ENCODE peak calls at places on chromosomes 16 and 17, in nine cellular contexts. W is Panc1, B is IMR-90, K is brain microvascular endothelial cell, C is nephron progenitor cell, L is coronary artery, P is mesothelial cell of epicardium, I is left ventricle myocardium inferior, T is fibroblast of lung. Z is an unnamed sample.

GRCh38 chr17:78144736-78145641 is 1.2 kb upstream of the C17orf99 start:
- DNase-seq in W (no peak), B (no peak), I (no peak), K (no peak), L (peak), T (no peak), C (no peak), P (no peak), Z (no peak)

GRCh38 chr16:53084141-53084541 is 29.4 kb downstream of the CHD9 start:
- DNase-seq in L (no peak), K (no peak), T (no peak), P (no peak), I (no peak), W (no peak), C (no peak), B (no peak), Z (no peak)

GRCh38 chr17:19328441-19329061 is 34.0 kb downstream of the B9D1 start:
- DNase-seq in T (no peak), W (no peak), L (no peak), P (no peak), I (no peak), B (no peak), C (no peak), K (no peak), Z (no peak)

GRCh38 chr17:80032614-80033171 is 3.0 kb downstream of the TBC1D16 start:
- DNase-seq in P (no peak), K (no peak), C (no peak), L (no peak), B (no peak), W (no peak), T (no peak), I (no peak), Z (no peak)

GRCh38 chr17:74369221-74369620 is 1.9 kb downstream of the GPR142 start:
- DNase-seq in K (no peak), T (no peak), W (no peak), P (no peak), L (no peak), B (no peak), I (peak), C (peak), Z (no peak)

GRCh38 chr17:66511125-66511524 is 208.7 kb downstream of the PRKCA start:
- DNase-seq in B (no peak), I (no peak), W (no peak), K (no peak), C (no peak), L (no peak), P (no peak), T (no peak), Z (no peak)

GRCh38 chr17:36127199-36127881 is 23.7 kb downstream of the CCL4 start:
- DNase-seq in L (no peak), P (no peak), I (no peak), B (no peak), T (no peak), K (no peak), W (no peak), C (no peak), Z (no peak)

GRCh38 chr16:75267631-75268264 is 16.3 kb upstream of the BCAR1 start:
- DNase-seq in P (no peak), W (no peak), L (peak), T (peak), I (peak), B (peak), K (no peak), C (no peak), Z (no peak)

GRCh38 chr17:4899341-4900230 is at the start of gene C17orf107:
- DNase-seq in T (peak), K (peak), B (peak), L (peak), I (peak), W (no peak), C (peak), P (peak), Z (no peak)

GRCh38 chr16:8660841-8661301 is 13.5 kb upstream of the ABAT start:
- DNase-seq in W (peak), C (peak), P (peak), B (peak), T (peak), K (peak), L (no peak), I (peak), Z (no peak)

GRCh38 chr16:25897677-25898076 is 205.9 kb downstream of the HS3ST4 start:
- DNase-seq in P (no peak), K (no peak), T (no peak), B (no peak), C (no peak), L (no peak), W (no peak), I (no peak), Z (no peak)

DNA sequence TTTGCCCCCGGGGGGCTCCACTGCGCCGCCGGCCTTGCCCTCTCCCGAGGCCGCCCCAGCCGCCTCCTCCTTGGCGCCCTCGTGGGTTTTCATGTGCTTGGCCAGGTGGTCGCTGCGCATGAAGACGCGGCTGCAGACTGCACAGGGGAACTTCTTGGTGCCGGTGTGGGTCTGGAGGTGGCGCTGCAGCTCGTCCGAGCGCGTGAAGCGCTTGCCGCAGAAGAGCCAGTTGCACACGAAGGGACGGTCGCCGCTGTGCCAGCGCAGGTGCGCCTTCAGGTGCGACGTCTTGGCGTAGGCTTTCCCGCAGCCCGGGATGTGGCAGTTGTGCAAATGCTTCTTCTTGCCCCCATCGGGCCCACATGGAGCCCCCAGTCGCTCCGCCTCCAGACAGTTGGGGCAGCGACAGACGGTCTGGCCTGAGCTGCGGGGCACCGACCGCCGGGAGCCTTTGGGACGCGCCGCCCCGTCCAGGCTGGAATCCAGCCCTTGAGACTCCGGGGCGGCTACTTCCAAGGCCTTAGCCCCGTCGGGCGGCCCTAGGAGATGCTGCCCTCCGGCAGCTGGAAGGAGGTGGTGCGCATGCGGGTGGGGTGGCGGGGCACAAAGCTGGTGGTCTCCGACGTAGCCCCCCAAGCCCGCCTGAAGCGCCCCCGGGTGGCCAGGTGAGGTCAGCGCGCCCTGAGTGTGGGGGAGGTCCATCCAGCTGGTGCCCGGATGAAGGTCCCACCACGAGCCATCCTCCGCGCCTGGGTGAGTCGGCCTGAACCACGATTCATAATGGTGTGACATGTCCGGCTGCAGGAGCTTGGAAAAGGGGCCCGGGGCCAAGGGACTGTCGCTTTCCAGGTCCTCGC is 3.4 kb downstream of the SP6 start:
- DNase-seq in P (no peak), L (no peak), T (no peak), I (no peak), C (peak), B (no peak), W (no peak), K (no peak), Z (no peak)
- TF ChIP-seq CTCF in P (peak), L (no peak), T (peak), I (peak), C (peak), B (peak), W (peak), K (peak), Z (peak)

DNA sequence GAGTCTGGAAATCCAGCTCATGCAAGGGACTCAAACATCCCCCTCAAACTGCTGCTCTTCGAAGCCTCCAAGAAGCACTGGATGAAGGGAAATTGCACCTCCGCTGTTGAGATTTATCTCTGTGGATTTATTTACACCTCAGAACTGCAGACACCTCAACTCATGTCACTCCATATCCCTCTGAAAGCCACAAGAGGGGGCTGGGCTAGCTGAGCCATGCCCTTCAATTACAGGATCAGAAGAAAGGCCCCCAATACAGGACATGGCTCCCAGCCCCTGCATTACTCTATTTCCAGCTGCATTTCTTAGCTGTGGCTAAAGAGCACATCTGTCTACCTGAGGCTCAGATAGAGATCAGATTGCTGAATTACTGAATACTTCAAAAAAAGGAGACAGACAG is 103.1 kb upstream of the DYNLRB2 start:
- DNase-seq in T (no peak), C (peak), P (no peak), I (no peak), B (no peak), L (no peak), W (no peak), K (no peak), Z (no peak)
- TF ChIP-seq CTCF in T (no peak), C (no peak), P (no peak), I (no peak), B (no peak), L (no peak), W (no peak), K (no peak), Z (no peak)

DNA sequence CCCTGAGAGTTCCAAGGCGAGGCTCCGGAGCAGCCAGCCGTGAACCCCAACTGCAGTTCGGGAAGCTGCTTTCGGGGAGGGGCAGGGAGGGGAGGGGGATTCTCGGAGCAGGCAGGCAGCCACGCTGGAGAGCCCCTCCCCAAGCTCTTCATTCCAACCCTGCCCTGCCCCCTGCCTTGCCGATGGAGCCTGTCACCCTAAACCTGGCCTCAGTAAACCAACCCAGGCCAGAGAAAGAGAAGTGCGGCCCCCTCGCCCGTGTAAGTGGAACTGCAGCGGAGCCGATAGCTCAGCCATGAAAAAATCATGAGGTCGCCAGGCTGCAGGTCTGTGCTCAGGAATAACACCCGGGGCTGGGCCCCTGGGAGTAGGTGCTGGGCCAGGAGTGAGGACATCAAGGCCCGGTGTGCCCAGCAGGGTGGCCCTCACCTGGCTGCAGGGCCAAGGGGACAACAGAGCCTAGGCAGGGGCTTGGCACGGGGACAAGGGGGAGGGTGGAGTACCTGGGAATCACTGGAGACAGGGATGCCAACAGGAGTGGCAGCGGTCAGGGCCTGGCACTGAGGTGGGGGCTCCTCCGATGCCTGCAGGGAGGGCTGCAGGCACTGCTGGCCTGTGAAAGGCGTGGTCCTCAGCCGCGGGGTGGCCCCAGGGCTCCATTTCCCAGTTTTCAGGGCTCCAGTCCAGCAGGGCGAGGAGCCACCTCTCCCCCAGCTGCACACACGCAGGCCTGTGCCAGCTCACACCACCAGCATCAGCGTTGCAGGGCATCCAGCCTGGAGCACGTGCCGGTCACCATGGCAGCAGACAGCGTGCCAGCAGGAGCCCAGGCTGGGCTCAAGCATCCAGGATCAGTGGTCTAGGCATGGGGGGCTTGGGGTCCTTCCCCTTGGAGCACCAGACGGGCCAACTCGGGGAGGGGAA is 4.8 kb upstream of the FSCN2 start:
- DNase-seq in L (no peak), W (no peak), K (no peak), P (no peak), I (no peak), C (peak), T (no peak), B (peak), Z (no peak)
- TF ChIP-seq CTCF in L (no peak), W (no peak), K (peak), P (peak), I (no peak), C (peak), T (peak), B (peak), Z (peak)

GRCh38 chr17:42929497-42929844 is 28.9 kb downstream of the G6PC1 start:
- DNase-seq in P (no peak), W (no peak), C (no peak), L (no peak), T (no peak), I (no peak), K (no peak), B (no peak), Z (no peak)
- TF ChIP-seq CTCF in P (no peak), W (peak), C (no peak), L (no peak), T (no peak), I (no peak), K (no peak), B (no peak), Z (no peak)

GRCh38 chr16:12166271-12166670 is 189.7 kb downstream of the SNX29 start:
- DNase-seq in T (no peak), C (no peak), B (no peak), K (no peak), I (no peak), L (no peak), P (no peak), W (no peak), Z (no peak)
- TF ChIP-seq CTCF in T (no peak), C (no peak), B (no peak), K (no peak), I (no peak), L (no peak), P (no peak), W (no peak), Z (no peak)

GRCh38 chr17:57584050-57584551 is 161.0 kb downstream of the CCDC182 start:
- DNase-seq in T (no peak), K (no peak), W (no peak), L (no peak), P (no peak), B (no peak), I (peak), C (no peak), Z (no peak)
- TF ChIP-seq CTCF in T (no peak), K (no peak), W (no peak), L (no peak), P (no peak), B (no peak), I (peak), C (no peak), Z (no peak)

DNA sequence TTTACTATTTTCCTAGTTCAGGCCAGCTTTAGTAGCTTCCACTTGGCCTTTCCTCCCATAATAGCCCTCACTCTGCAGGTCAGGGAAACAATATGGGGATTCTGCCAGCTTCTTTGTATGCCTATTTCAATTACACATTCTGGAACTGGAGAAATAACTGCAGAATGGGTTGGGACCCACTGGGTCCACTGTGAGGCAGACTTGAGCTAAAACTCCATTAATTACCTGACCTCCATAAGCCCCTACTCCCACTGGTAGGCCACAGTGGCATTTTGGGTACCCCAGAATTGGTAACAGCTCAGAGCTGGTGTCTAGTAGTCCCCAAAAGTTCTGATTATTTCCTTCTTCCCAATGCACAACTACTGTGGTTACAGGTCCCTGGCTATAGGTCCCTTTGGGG is 16.7 kb upstream of the TENT4B start:
- DNase-seq in P (no peak), B (no peak), I (no peak), T (no peak), K (no peak), C (no peak), W (no peak), L (no peak), Z (no peak)
- TF ChIP-seq CTCF in P (no peak), B (no peak), I (peak), T (no peak), K (peak), C (no peak), W (no peak), L (no peak), Z (peak)